ENCODE peak calls at places on chromosomes 1 and 21, in nine cellular contexts. O, U, W, G, N, S, B, T and F are unnamed samples.

GRCh38 chr1:234505774-234506114 is 26.8 kb upstream of the TARBP1 start:
- DNase-seq in O (peak; percentile 55), G (no peak), S (no peak), W (no peak), N (peak; percentile 64), T (no peak), U (no peak), B (no peak), F (no peak)

GRCh38 chr1:108897865-108898720 is 21.3 kb downstream of the GPSM2 start:
- DNase-seq in G (peak; percentile 86), N (no peak), O (peak; percentile 80), T (no peak), U (peak; percentile 57), S (peak; percentile 49), W (peak; percentile 57), B (no peak), F (peak; percentile 64)

GRCh38 chr1:21655748-21656147 is 13.4 kb downstream of the RAP1GAP start:
- DNase-seq in O (peak; percentile 66), B (peak; percentile 85), G (no peak), N (no peak), S (no peak), T (no peak), U (no peak), W (peak; percentile 56), F (no peak)

GRCh38 chr1:150567717-150568561 is 11.5 kb downstream of the MCL1 start:
- DNase-seq in W (peak; percentile 93), B (peak; percentile 94), N (peak; percentile 97), T (peak; percentile 67), O (peak; percentile 93), S (peak; percentile 76), G (peak; percentile 66), U (no peak), F (peak; percentile 88)

GRCh38 chr1:220281159-220281574 is 8.9 kb upstream of the RAB3GAP2 start:
- DNase-seq in U (no peak), W (peak; percentile 21), T (no peak), N (no peak), S (no peak), B (no peak), O (peak; percentile 84), G (no peak), F (peak; percentile 32)

GRCh38 chr1:241990040-241990439 is 8.9 kb downstream of the MAP1LC3C start:
- DNase-seq in U (no peak), O (peak; percentile 97), B (peak; percentile 63), W (no peak), T (no peak), N (peak; percentile 84), G (peak; percentile 33), S (peak; percentile 96), F (no peak)

GRCh38 chr1:112579801-112580510 is 39.0 kb downstream of the ST7L start:
- DNase-seq in N (peak; percentile 12), W (no peak), B (no peak), O (no peak), T (no peak), G (no peak), S (no peak), U (no peak), F (no peak)

GRCh38 chr21:29125199-29125598 is 5.2 kb upstream of the MAP3K7CL start:
- DNase-seq in B (no peak), S (no peak), U (no peak), G (no peak), N (no peak), W (no peak), O (no peak), T (no peak), F (peak; percentile 81)

GRCh38 chr1:53684741-53685140 is 54.2 kb downstream of the GLIS1 start:
- DNase-seq in O (no peak), S (no peak), B (no peak), W (no peak), G (no peak), T (no peak), U (no peak), N (no peak), F (no peak)

GRCh38 chr1:169899519-169900217 is 6.0 kb upstream of the SCYL3 start:
- DNase-seq in N (no peak), T (no peak), U (no peak), S (no peak), W (no peak), G (no peak), B (no peak), O (no peak), F (no peak)

GRCh38 chr21:44304846-44305245 is 5.0 kb downstream of the PFKL start:
- DNase-seq in U (peak; percentile 31), B (peak; percentile 59), G (peak; percentile 73), S (peak; percentile 48), W (peak; percentile 65), N (no peak), O (peak; percentile 51), T (no peak), F (peak; percentile 56)

GRCh38 chr1:153344718-153345025 is 4.0 kb downstream of the PGLYRP4 start:
- DNase-seq in N (no peak), U (no peak), B (no peak), S (no peak), O (no peak), G (no peak), T (no peak), W (no peak), F (no peak)

GRCh38 chr1:117401761-117402160 is 34.5 kb downstream of the MAN1A2 start:
- DNase-seq in O (no peak), G (no peak), S (no peak), W (no peak), N (no peak), B (no peak), U (no peak), T (no peak), F (no peak)

GRCh38 chr21:35377505-35378090 is 328.5 kb upstream of the RUNX1 start:
- DNase-seq in G (no peak), U (no peak), O (no peak), N (no peak), B (no peak), S (no peak), W (no peak), T (no peak), F (no peak)

GRCh38 chr1:161226320-161226711 is 456 bp downstream of the TOMM40L start:
- DNase-seq in O (peak; percentile 9), N (no peak), B (no peak), U (no peak), G (no peak), T (no peak), S (no peak), W (no peak), F (peak; percentile 32)

GRCh38 chr1:232421143-232421796 is 208.7 kb downstream of the SIPA1L2 start:
- DNase-seq in B (no peak), O (no peak), W (no peak), S (no peak), U (no peak), G (no peak), N (no peak), T (no peak), F (no peak)

GRCh38 chr1:77421504-77422233 is 139.8 kb downstream of the AK5 start:
- DNase-seq in U (peak; percentile 13), S (no peak), G (peak; percentile 37), O (no peak), N (no peak), T (peak; percentile 63), W (no peak), B (no peak), F (peak; percentile 25)

GRCh38 chr1:205576011-205576410 is 55.8 kb downstream of the ELK4 start:
- DNase-seq in N (no peak), U (no peak), T (no peak), S (no peak), B (peak; percentile 9), G (no peak), O (no peak), W (no peak), F (no peak)

GRCh38 chr21:44372616-44373015 is 19.2 kb downstream of the TRPM2 start:
- DNase-seq in U (no peak), N (no peak), O (no peak), B (no peak), T (no peak), W (no peak), S (no peak), G (no peak), F (no peak)

GRCh38 chr1:246769306-246769705 is 45.1 kb downstream of the SCCPDH start:
- DNase-seq in W (no peak), B (no peak), G (no peak), N (peak; percentile 96), O (no peak), U (no peak), S (peak; percentile 54), T (no peak), F (no peak)

GRCh38 chr1:232036161-232036942 is 409.8 kb downstream of the DISC1 start:
- DNase-seq in N (no peak), G (no peak), W (no peak), O (no peak), S (no peak), B (no peak), U (no peak), T (no peak), F (no peak)

GRCh38 chr1:165403835-165404482 is 41.0 kb downstream of the RXRG start:
- DNase-seq in T (no peak), N (no peak), O (peak; percentile 68), G (no peak), B (peak; percentile 66), U (peak; percentile 38), W (peak; percentile 74), S (no peak), F (peak; percentile 48)

GRCh38 chr1:209040351-209040750 is 543.2 kb upstream of the CAMK1G start:
- DNase-seq in U (no peak), N (no peak), O (peak; percentile 78), W (no peak), G (no peak), T (no peak), B (no peak), S (no peak), F (no peak)

GRCh38 chr1:4108741-4109625 is 208.9 kb upstream of the C1orf174 start:
- DNase-seq in S (no peak), B (no peak), O (no peak), T (no peak), N (no peak), G (no peak), W (no peak), U (no peak), F (no peak)

GRCh38 chr21:36260030-36260787 is 59.8 kb upstream of the MORC3 start:
- DNase-seq in W (peak; percentile 37), N (peak; percentile 34), S (peak; percentile 66), G (peak; percentile 60), B (no peak), U (peak; percentile 58), O (peak; percentile 86), T (peak; percentile 52), F (peak; percentile 71)